ENCODE peak calls at places on chromosomes 12 and 14, in four cellular contexts. F is A172, X is putamen, G is A549. T is an unnamed sample.

GRCh38 chr12:96225003-96225855 is 31.1 kb downstream of the ELK3 start:
- DNase-seq in X (no peak), F (no peak), G (no peak), T (no peak)

GRCh38 chr12:61291647-61292046 is 968.6 kb upstream of the USP15 start:
- DNase-seq in X (no peak), G (no peak), F (peak), T (no peak)

GRCh38 chr12:119869720-119870119 is 7.4 kb downstream of the CIT start:
- DNase-seq in G (peak), X (no peak), F (peak), T (peak)

GRCh38 chr12:48980389-48980952 is 2.3 kb downstream of the WNT1 start:
- DNase-seq in F (no peak), X (no peak), G (peak), T (no peak)

GRCh38 chr14:90444077-90444696 is 47.4 kb downstream of the CALM1 start:
- DNase-seq in G (no peak), X (no peak), F (no peak), T (peak)

GRCh38 chr14:99116741-99117295 is 155.2 kb downstream of the BCL11B start:
- DNase-seq in G (no peak), F (no peak), X (no peak), T (no peak)

GRCh38 chr12:12091977-12092663 is 21.4 kb downstream of the BCL2L14 start:
- DNase-seq in F (no peak), X (no peak), G (no peak), T (no peak)

GRCh38 chr14:95507174-95507573 is 9.3 kb downstream of the SYNE3 start:
- DNase-seq in F (peak), G (no peak), X (no peak), T (no peak)

GRCh38 chr12:32603858-32604257 is 75.2 kb upstream of the DNM1L start:
- DNase-seq in G (no peak), F (no peak), X (no peak), T (no peak)

GRCh38 chr14:79376557-79376956 is 834.7 kb downstream of the DIO2 start:
- DNase-seq in F (no peak), X (no peak), G (no peak), T (no peak)

GRCh38 chr12:113273053-113273725 is 51.9 kb downstream of the TPCN1 start:
- DNase-seq in X (no peak), G (no peak), F (no peak), T (no peak)

GRCh38 chr12:22051114-22051698 is 5.2 kb downstream of the CMAS start:
- DNase-seq in G (no peak), X (no peak), F (no peak), T (no peak)

GRCh38 chr12:130334937-130335336 is 2.8 kb upstream of the PIWIL1 start:
- DNase-seq in X (peak), F (no peak), G (no peak), T (no peak)

GRCh38 chr12:93453633-93454032 is 11.9 kb upstream of the UBE2N start:
- DNase-seq in X (no peak), G (no peak), F (no peak), T (no peak)

GRCh38 chr12:115201928-115202327 is 518.0 kb upstream of the TBX3 start:
- DNase-seq in G (peak), F (no peak), X (no peak), T (no peak)

GRCh38 chr12:49870501-49871262 is 27.8 kb upstream of the BCDIN3D start:
- DNase-seq in X (no peak), G (no peak), F (no peak), T (no peak)

GRCh38 chr14:94011795-94012194 is 14.3 kb upstream of the OTUB2 start:
- DNase-seq in X (no peak), F (peak), G (no peak), T (no peak)

GRCh38 chr12:54262403-54262925 is 17.5 kb downstream of the CBX5 start:
- DNase-seq in X (no peak), G (peak), F (peak), T (no peak)

GRCh38 chr12:94699796-94700195 is 49.4 kb upstream of the TMCC3 start:
- DNase-seq in G (peak), F (no peak), X (no peak), T (no peak)

GRCh38 chr12:109147954-109148353 is 31.6 kb downstream of the ACACB start:
- DNase-seq in X (peak), G (no peak), F (no peak), T (no peak)

GRCh38 chr14:89479802-89480201 is 62.8 kb upstream of the FOXN3 start:
- DNase-seq in X (no peak), G (no peak), F (no peak), T (no peak)

GRCh38 chr14:54399560-54399959 is 2.8 kb downstream of the CDKN3 start:
- DNase-seq in F (no peak), X (no peak), G (no peak), T (no peak)

GRCh38 chr14:22882529-22883190 is 362 bp upstream of the REM2 start:
- DNase-seq in F (peak), X (peak), G (peak), T (no peak)

GRCh38 chr12:26276709-26277108 is 81.3 kb downstream of the SSPN start:
- DNase-seq in F (no peak), G (no peak), X (no peak), T (peak)

T was measured in RKO.